ENCODE peak calls at places on chromosomes 5 and 9, in five cellular contexts. One of them, this sample, is unnamed. For H3K4me1, the result is how much of the 10 kb centered on the place peaks cover.

GRCh38 chr5:173454381-173454763 is 126.2 kb upstream of the STC2 start:
- DNase-seq in pancreas: no peak
- DNase-seq in small intestine: no peak
- DNase-seq in uterus: no peak
- DNase-seq in neural progenitor cell: no peak
- DNase-seq in this sample: no peak

GRCh38 chr9:113246928-113247327 is 25.6 kb downstream of the SLC31A1 start:
- DNase-seq in pancreas: no peak
- DNase-seq in small intestine: no peak
- DNase-seq in uterus: no peak
- DNase-seq in neural progenitor cell: no peak
- DNase-seq in this sample: no peak

GRCh38 chr5:91074615-91075014 is 308.5 kb downstream of the ARRDC3 start:
- DNase-seq in uterus: no peak
- DNase-seq in small intestine: peak
- DNase-seq in pancreas: no peak
- DNase-seq in neural progenitor cell: no peak
- DNase-seq in this sample: no peak

GRCh38 chr5:173318881-173319609 is 9.2 kb downstream of the STC2 start:
- DNase-seq in uterus: no peak
- DNase-seq in small intestine: no peak
- DNase-seq in pancreas: no peak
- DNase-seq in neural progenitor cell: no peak
- DNase-seq in this sample: no peak

GRCh38 chr5:139644646-139645494 is 3.3 kb upstream of the CXXC5 start:
- DNase-seq in pancreas: no peak
- DNase-seq in small intestine: no peak
- DNase-seq in neural progenitor cell: no peak
- DNase-seq in uterus: no peak
- DNase-seq in this sample: no peak

GRCh38 chr9:89008346-89009048 is 17.2 kb downstream of the S1PR3 start:
- DNase-seq in small intestine: no peak
- DNase-seq in pancreas: no peak
- DNase-seq in neural progenitor cell: no peak
- DNase-seq in uterus: no peak
- DNase-seq in this sample: no peak

GRCh38 chr5:160262151-160262550 is 32.8 kb downstream of the FABP6 start:
- DNase-seq in pancreas: no peak
- DNase-seq in neural progenitor cell: peak
- DNase-seq in uterus: no peak
- DNase-seq in small intestine: peak
- DNase-seq in this sample: no peak

GRCh38 chr9:10678790-10679189 is 66.0 kb upstream of the PTPRD start:
- DNase-seq in neural progenitor cell: no peak
- DNase-seq in uterus: no peak
- DNase-seq in small intestine: no peak
- DNase-seq in pancreas: no peak
- DNase-seq in this sample: no peak

GRCh38 chr5:162190-162564 is 29.1 kb upstream of the LRRC14B start:
- DNase-seq in small intestine: no peak
- DNase-seq in neural progenitor cell: no peak
- DNase-seq in pancreas: no peak
- DNase-seq in uterus: no peak
- DNase-seq in this sample: no peak

GRCh38 chr5:158759276-158759675 is 340.4 kb downstream of the EBF1 start:
- DNase-seq in pancreas: no peak
- DNase-seq in small intestine: no peak
- DNase-seq in uterus: no peak
- DNase-seq in neural progenitor cell: no peak
- DNase-seq in this sample: no peak

GRCh38 chr9:93097496-93098205 is 1.6 kb downstream of the CARD19 start:
- DNase-seq in uterus: peak
- DNase-seq in pancreas: no peak
- DNase-seq in neural progenitor cell: no peak
- DNase-seq in small intestine: peak
- DNase-seq in this sample: peak

GRCh38 chr5:171242521-171242920 is 66.5 kb upstream of the TLX3 start:
- DNase-seq in uterus: no peak
- DNase-seq in neural progenitor cell: no peak
- DNase-seq in pancreas: no peak
- DNase-seq in small intestine: no peak
- DNase-seq in this sample: no peak

GRCh38 chr5:113035096-113035495 is 58.5 kb downstream of the DCP2 start:
- DNase-seq in uterus: no peak
- DNase-seq in small intestine: no peak
- DNase-seq in pancreas: no peak
- DNase-seq in neural progenitor cell: no peak
- DNase-seq in this sample: no peak

GRCh38 chr9:19618816-19619215 is 170.0 kb downstream of the SLC24A2 start:
- DNase-seq in pancreas: no peak
- DNase-seq in neural progenitor cell: no peak
- DNase-seq in small intestine: no peak
- DNase-seq in uterus: no peak
- DNase-seq in this sample: no peak

GRCh38 chr5:180330270-180330648 is 22.9 kb downstream of the GFPT2 start:
- DNase-seq in small intestine: no peak
- DNase-seq in neural progenitor cell: no peak
- DNase-seq in uterus: no peak
- DNase-seq in pancreas: no peak
- DNase-seq in this sample: no peak

GRCh38 chr9:125883548-125883947 is 136.4 kb downstream of the PBX3 start:
- DNase-seq in small intestine: no peak
- DNase-seq in pancreas: no peak
- DNase-seq in uterus: no peak
- DNase-seq in neural progenitor cell: no peak
- DNase-seq in this sample: no peak

GRCh38 chr5:137615171-137615775 is 116.1 kb upstream of the SPOCK1 start:
- DNase-seq in uterus: no peak
- DNase-seq in neural progenitor cell: no peak
- DNase-seq in pancreas: no peak
- DNase-seq in small intestine: no peak
- DNase-seq in this sample: peak

GRCh38 chr9:33719581-33720374 is 75.6 kb upstream of the PRSS3 start:
- DNase-seq in neural progenitor cell: peak
- DNase-seq in small intestine: peak
- DNase-seq in pancreas: no peak
- DNase-seq in uterus: no peak
- DNase-seq in this sample: peak

GRCh38 chr9:70046274-70047070 is 2.8 kb downstream of the MAMDC2 start:
- DNase-seq in uterus: peak
- DNase-seq in neural progenitor cell: no peak
- DNase-seq in small intestine: no peak
- DNase-seq in pancreas: no peak
- DNase-seq in this sample: no peak

GRCh38 chr5:170420809-170421412 is 31.7 kb upstream of the KCNMB1 start:
- DNase-seq in pancreas: peak
- DNase-seq in small intestine: peak
- DNase-seq in uterus: peak
- DNase-seq in neural progenitor cell: peak
- DNase-seq in this sample: peak

GRCh38 chr5:851076-851475 is 290 bp upstream of the ZDHHC11 start:
- DNase-seq in neural progenitor cell: no peak
- DNase-seq in small intestine: no peak
- DNase-seq in pancreas: no peak
- DNase-seq in uterus: peak
- DNase-seq in this sample: no peak

GRCh38 chr5:164504141-164504772 is 998.8 kb downstream of the MAT2B start:
- DNase-seq in pancreas: no peak
- DNase-seq in uterus: no peak
- DNase-seq in small intestine: peak
- DNase-seq in neural progenitor cell: peak
- DNase-seq in this sample: peak

GRCh38 chr5:17090839-17091238 is 126.6 kb upstream of the BASP1 start:
- DNase-seq in neural progenitor cell: no peak
- DNase-seq in pancreas: no peak
- DNase-seq in small intestine: no peak
- DNase-seq in uterus: no peak
- DNase-seq in this sample: no peak

GRCh38 chr5:69083412-69083811 is 10.4 kb upstream of the SLC30A5 start:
- DNase-seq in neural progenitor cell: peak
- DNase-seq in small intestine: peak
- DNase-seq in uterus: no peak
- DNase-seq in pancreas: peak
- DNase-seq in this sample: no peak

GRCh38 chr5:13831236-13831810 is 113.2 kb downstream of the DNAH5 start:
- DNase-seq in uterus: no peak
- DNase-seq in neural progenitor cell: no peak
- DNase-seq in small intestine: no peak
- DNase-seq in pancreas: no peak
- DNase-seq in this sample: no peak

GRCh38 chr9:70043689-70044449 is at the start of gene MAMDC2:
- DNase-seq in neural progenitor cell: peak
- DNase-seq in uterus: peak
- DNase-seq in pancreas: peak
- DNase-seq in small intestine: no peak
- DNase-seq in this sample: peak

GRCh38 chr9:114238471-114238870 is 83.1 kb downstream of the COL27A1 start:
- DNase-seq in neural progenitor cell: no peak
- DNase-seq in uterus: no peak
- DNase-seq in pancreas: no peak
- DNase-seq in small intestine: no peak
- DNase-seq in this sample: peak

GRCh38 chr9:21028476-21028875 is 3.0 kb downstream of the HACD4 start:
- DNase-seq in neural progenitor cell: no peak
- DNase-seq in pancreas: no peak
- DNase-seq in uterus: no peak
- DNase-seq in small intestine: no peak
- DNase-seq in this sample: no peak

GRCh38 chr5:154967419-154968024 is 26.6 kb downstream of the MRPL22 start:
- DNase-seq in pancreas: no peak
- DNase-seq in neural progenitor cell: peak
- DNase-seq in small intestine: no peak
- DNase-seq in uterus: no peak
- DNase-seq in this sample: no peak

GRCh38 chr9:105500108-105500766 is 52.4 kb downstream of the FSD1L start:
- DNase-seq in neural progenitor cell: no peak
- DNase-seq in small intestine: no peak
- DNase-seq in pancreas: no peak
- DNase-seq in uterus: no peak
- DNase-seq in this sample: no peak

GRCh38 chr9:130265431-130266235 is at the start of gene HMCN2:
- DNase-seq in small intestine: no peak
- DNase-seq in uterus: no peak
- DNase-seq in pancreas: no peak
- DNase-seq in neural progenitor cell: peak
- DNase-seq in this sample: no peak

GRCh38 chr5:173693670-173694069 is 77.2 kb upstream of the BOD1 start:
- DNase-seq in neural progenitor cell: no peak
- DNase-seq in pancreas: no peak
- DNase-seq in uterus: no peak
- DNase-seq in small intestine: peak
- DNase-seq in this sample: no peak

GRCh38 chr5:78907255-78907886 is 77.7 kb downstream of the ARSB start:
- DNase-seq in pancreas: peak
- DNase-seq in small intestine: no peak
- DNase-seq in uterus: peak
- DNase-seq in neural progenitor cell: no peak
- DNase-seq in this sample: no peak

GRCh38 chr5:93591323-93591945 is 8.4 kb downstream of the NR2F1 start:
- DNase-seq in neural progenitor cell: no peak
- DNase-seq in pancreas: no peak
- DNase-seq in small intestine: no peak
- DNase-seq in uterus: no peak
- DNase-seq in this sample: no peak
- H3K27ac ChIP-seq in neural progenitor cell: no peak
- H3K27ac ChIP-seq in pancreas: no peak
- H3K27ac ChIP-seq in small intestine: no peak
- H3K27ac ChIP-seq in uterus: no peak
- H3K27ac ChIP-seq in this sample: no peak

DNA sequence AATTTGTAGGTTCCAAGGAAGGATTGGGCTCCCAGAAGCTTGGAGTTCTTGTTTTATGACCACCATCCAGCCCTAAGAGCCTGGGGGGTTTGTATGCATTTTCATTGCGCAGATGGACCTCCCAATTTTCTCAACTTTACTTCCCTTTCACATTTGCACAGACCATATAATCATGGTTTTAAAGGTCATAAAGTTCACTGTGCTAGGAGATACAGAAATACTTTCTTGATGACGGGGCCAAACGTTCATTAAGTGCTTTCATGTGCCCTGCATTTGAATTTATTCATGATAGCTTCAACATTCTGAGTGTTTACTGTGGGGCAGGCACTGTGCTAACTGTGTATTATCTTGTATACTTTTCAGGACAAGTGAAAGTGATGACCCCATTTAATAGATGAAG is 51.5 kb downstream of the WWC1 start:
- DNase-seq in small intestine: peak
- DNase-seq in neural progenitor cell: no peak
- DNase-seq in pancreas: no peak
- DNase-seq in uterus: no peak
- DNase-seq in this sample: no peak
- H3K4me1 ChIP-seq in small intestine: under half
- H3K4me1 ChIP-seq in neural progenitor cell: under half
- H3K4me1 ChIP-seq in pancreas: under half
- H3K4me1 ChIP-seq in uterus: under half
- H3K4me1 ChIP-seq in this sample: under half

GRCh38 chr9:72533322-72533721 is 11.9 kb downstream of the TMC1 start:
- DNase-seq in neural progenitor cell: no peak
- DNase-seq in uterus: peak
- DNase-seq in small intestine: peak
- DNase-seq in pancreas: no peak
- DNase-seq in this sample: no peak

GRCh38 chr9:72524820-72525539 is 3.6 kb downstream of the TMC1 start:
- DNase-seq in neural progenitor cell: peak
- DNase-seq in small intestine: peak
- DNase-seq in pancreas: peak
- DNase-seq in uterus: peak
- DNase-seq in this sample: no peak

GRCh38 chr9:72526901-72527800 is 5.7 kb downstream of the TMC1 start:
- DNase-seq in small intestine: peak
- DNase-seq in uterus: peak
- DNase-seq in neural progenitor cell: peak
- DNase-seq in pancreas: peak
- DNase-seq in this sample: peak

GRCh38 chr9:72529531-72529930 is 8.1 kb downstream of the TMC1 start:
- DNase-seq in neural progenitor cell: no peak
- DNase-seq in small intestine: no peak
- DNase-seq in pancreas: no peak
- DNase-seq in uterus: no peak
- DNase-seq in this sample: no peak

DNA sequence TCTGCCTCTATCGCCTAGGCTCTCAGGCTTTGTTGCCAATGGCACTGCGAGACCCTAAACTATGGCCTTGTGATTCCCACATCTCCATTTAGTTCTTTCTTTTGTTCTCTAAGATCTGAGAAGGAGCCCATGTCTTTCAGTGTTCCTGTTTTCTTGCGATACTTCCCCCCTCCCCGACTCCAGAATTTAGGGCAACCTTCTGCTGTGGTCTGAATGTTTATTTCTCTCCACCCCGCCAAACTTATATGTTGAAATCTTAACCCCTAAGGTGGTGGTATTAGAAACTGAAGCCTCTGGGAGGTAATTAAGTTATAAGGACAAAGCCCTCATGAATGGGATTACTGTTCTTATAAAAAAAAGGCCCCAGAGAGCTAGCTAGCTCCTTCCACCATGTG is 6.4 kb downstream of the TMC1 start:
- DNase-seq in neural progenitor cell: no peak
- DNase-seq in small intestine: no peak
- DNase-seq in uterus: no peak
- DNase-seq in pancreas: no peak
- DNase-seq in this sample: no peak
- H3K27ac ChIP-seq in neural progenitor cell: peak
- H3K27ac ChIP-seq in small intestine: no peak
- H3K27ac ChIP-seq in uterus: peak
- H3K27ac ChIP-seq in pancreas: no peak
- H3K27ac ChIP-seq in this sample: peak

GRCh38 chr9:132411091-132411508 is 1.1 kb downstream of the CFAP77 start:
- DNase-seq in pancreas: peak
- DNase-seq in uterus: no peak
- DNase-seq in small intestine: peak
- DNase-seq in neural progenitor cell: peak
- DNase-seq in this sample: peak
- H3K4me1 ChIP-seq in pancreas: under half
- H3K4me1 ChIP-seq in uterus: under half
- H3K4me1 ChIP-seq in small intestine: under half
- H3K4me1 ChIP-seq in neural progenitor cell: under half
- H3K4me1 ChIP-seq in this sample: under half